ENCODE peak calls at places on chromosome X, in eight cellular contexts. I, Y, S, H, N, V, K and L are unnamed samples.

GRCh38 chrX:50812995-50813842 is 775 bp downstream of the SHROOM4 start:
- DNase-seq in N (peak; percentile 15), K (peak; percentile 69), V (peak; percentile 66), H (peak; percentile 60), S (peak; percentile 60), I (peak; percentile 73), Y (no peak), L (peak; percentile 64)

GRCh38 chrX:123803331-123803983 is 56.4 kb upstream of the XIAP start:
- DNase-seq in K (no peak), Y (no peak), I (no peak), S (no peak), H (no peak), N (peak; percentile 0), V (peak; percentile 64), L (peak; percentile 66)

GRCh38 chrX:17580529-17581155 is 156.7 kb upstream of the SCML1 start:
- DNase-seq in Y (no peak), S (no peak), N (no peak), I (no peak), H (no peak), V (peak; percentile 86), K (peak; percentile 69), L (peak; percentile 46)

GRCh38 chrX:69968956-69969355 is 80.8 kb downstream of the AWAT2 start:
- DNase-seq in N (no peak), K (no peak), S (no peak), H (no peak), V (peak; percentile 29), I (peak; percentile 33), Y (no peak), L (no peak)

GRCh38 chrX:16892504-16893362 is 22.6 kb upstream of the RBBP7 start:
- DNase-seq in S (no peak), N (peak; percentile 58), Y (peak; percentile 7), V (peak; percentile 85), K (peak; percentile 77), I (peak; percentile 57), H (no peak), L (peak; percentile 90)

GRCh38 chrX:153883163-153883843 is 2.7 kb downstream of the L1CAM start:
- DNase-seq in S (no peak), N (no peak), I (no peak), K (no peak), H (no peak), V (no peak), Y (no peak), L (no peak)

GRCh38 chrX:69264134-69264533 is 98.9 kb upstream of the PJA1 start:
- DNase-seq in I (no peak), V (no peak), H (no peak), Y (no peak), S (no peak), N (no peak), K (no peak), L (no peak)

GRCh38 chrX:33416273-33416805 is 205.0 kb upstream of the DMD start:
- DNase-seq in N (no peak), I (no peak), H (no peak), S (no peak), K (no peak), Y (no peak), V (no peak), L (no peak)

GRCh38 chrX:46574941-46575381 is 1.4 kb downstream of the CHST7 start:
- DNase-seq in H (no peak), K (no peak), S (peak; percentile 52), V (peak; percentile 29), N (no peak), Y (peak; percentile 3), I (peak; percentile 61), L (peak; percentile 39)

GRCh38 chrX:119292445-119292844 is 56.4 kb downstream of the PGRMC1 start:
- DNase-seq in N (no peak), K (no peak), Y (no peak), S (no peak), V (no peak), H (no peak), I (no peak), L (no peak)

GRCh38 chrX:70030242-70030823 is 19.4 kb downstream of the AWAT2 start:
- DNase-seq in H (no peak), N (peak; percentile 44), V (peak; percentile 78), I (no peak), Y (no peak), S (no peak), K (no peak), L (peak; percentile 67)

GRCh38 chrX:133390647-133391046 is 24.6 kb downstream of the GPC4 start:
- DNase-seq in K (no peak), Y (no peak), N (no peak), S (no peak), I (no peak), V (no peak), H (no peak), L (no peak)

GRCh38 chrX:119996069-119996468 is 52.5 kb upstream of the NKAP start:
- DNase-seq in K (no peak), S (no peak), N (no peak), I (no peak), V (no peak), Y (no peak), H (no peak), L (no peak)

GRCh38 chrX:53084863-53085262 is 2.7 kb downstream of the TSPYL2 start:
- DNase-seq in Y (no peak), H (no peak), V (no peak), K (no peak), N (no peak), S (no peak), I (no peak), L (no peak)

GRCh38 chrX:53081925-53082772 is at the start of gene TSPYL2:
- DNase-seq in K (peak; percentile 98), N (peak; percentile 92), V (peak; percentile 98), I (peak; percentile 98), H (peak; percentile 92), Y (peak; percentile 87), S (peak; percentile 95), L (peak; percentile 96)

GRCh38 chrX:53085661-53086229 is 3.6 kb downstream of the TSPYL2 start:
- DNase-seq in Y (no peak), I (no peak), H (no peak), K (no peak), V (no peak), S (no peak), N (no peak), L (no peak)

GRCh38 chrX:53082773-53083616 is 828 bp downstream of the TSPYL2 start:
- DNase-seq in I (no peak), N (no peak), Y (no peak), K (no peak), H (no peak), S (no peak), V (no peak), L (no peak)

DNA sequence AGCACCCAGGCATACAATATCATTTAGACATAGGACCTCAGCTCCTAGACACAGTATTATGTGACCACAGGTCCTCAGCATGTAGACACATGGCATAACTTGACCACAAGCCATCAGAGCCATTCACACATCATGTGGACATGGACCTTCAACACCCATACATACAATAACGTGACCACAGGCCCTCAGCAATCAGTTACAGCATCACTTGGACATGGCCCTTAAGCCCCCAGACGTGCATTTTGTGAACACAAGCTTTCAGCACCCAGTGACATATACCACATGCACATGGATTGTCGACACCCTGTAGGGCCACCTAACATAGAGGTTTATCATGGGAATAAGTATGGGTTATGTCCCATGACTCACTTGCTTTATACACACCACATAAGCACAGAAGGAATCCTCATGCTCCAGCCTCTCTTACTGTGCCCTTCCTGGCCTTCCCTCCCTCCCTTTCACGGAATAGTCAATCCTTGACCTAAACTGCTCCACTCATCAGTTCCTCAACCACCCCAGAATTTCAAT is 1.9 kb downstream of the TSPYL2 start:
- DNase-seq in N (no peak), K (no peak), S (no peak), Y (no peak), H (no peak), V (peak; percentile 13), I (no peak), L (no peak)
- H3K4me3 ChIP-seq in N (no peak overlapping the region), K (peak overlapping the region; percentile 86), S (no peak overlapping the region), Y (no peak overlapping the region), H (no peak overlapping the region), V (no peak overlapping the region), I (peak overlapping the region; percentile 79), L (peak overlapping the region; percentile 82)

DNA sequence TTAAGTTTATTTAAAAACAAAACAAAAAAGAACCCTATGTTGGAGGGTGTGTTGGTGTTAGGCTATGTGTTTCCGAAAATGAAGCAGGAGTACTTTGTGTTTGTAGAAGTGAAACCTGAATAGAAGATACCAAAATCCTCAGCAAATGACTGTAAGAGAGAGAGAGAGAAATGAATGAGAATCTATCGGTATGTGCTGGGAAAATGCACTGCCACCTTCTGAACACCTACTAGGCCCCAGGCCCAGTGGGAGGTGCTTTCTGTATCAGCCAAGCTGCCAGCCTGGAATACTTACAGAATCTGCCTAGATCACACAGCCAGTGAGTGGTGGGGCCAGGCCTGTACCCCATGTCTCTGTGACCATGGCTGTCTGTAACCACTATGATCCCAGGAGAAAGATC is 14.9 kb upstream of the PIM2 start:
- DNase-seq in S (no peak), Y (no peak), K (no peak), I (no peak), H (no peak), V (no peak), N (no peak), L (no peak)
- H3K4me1 ChIP-seq in S (no peaks in the 10 kb centered on the region), Y (peaks cover 46% of the 10 kb centered on the region), K (no peaks in the 10 kb centered on the region), I (no peaks in the 10 kb centered on the region), H (no peaks in the 10 kb centered on the region), V (no peaks in the 10 kb centered on the region), N (peaks cover 3% of the 10 kb centered on the region), L (no peaks in the 10 kb centered on the region)

DNA sequence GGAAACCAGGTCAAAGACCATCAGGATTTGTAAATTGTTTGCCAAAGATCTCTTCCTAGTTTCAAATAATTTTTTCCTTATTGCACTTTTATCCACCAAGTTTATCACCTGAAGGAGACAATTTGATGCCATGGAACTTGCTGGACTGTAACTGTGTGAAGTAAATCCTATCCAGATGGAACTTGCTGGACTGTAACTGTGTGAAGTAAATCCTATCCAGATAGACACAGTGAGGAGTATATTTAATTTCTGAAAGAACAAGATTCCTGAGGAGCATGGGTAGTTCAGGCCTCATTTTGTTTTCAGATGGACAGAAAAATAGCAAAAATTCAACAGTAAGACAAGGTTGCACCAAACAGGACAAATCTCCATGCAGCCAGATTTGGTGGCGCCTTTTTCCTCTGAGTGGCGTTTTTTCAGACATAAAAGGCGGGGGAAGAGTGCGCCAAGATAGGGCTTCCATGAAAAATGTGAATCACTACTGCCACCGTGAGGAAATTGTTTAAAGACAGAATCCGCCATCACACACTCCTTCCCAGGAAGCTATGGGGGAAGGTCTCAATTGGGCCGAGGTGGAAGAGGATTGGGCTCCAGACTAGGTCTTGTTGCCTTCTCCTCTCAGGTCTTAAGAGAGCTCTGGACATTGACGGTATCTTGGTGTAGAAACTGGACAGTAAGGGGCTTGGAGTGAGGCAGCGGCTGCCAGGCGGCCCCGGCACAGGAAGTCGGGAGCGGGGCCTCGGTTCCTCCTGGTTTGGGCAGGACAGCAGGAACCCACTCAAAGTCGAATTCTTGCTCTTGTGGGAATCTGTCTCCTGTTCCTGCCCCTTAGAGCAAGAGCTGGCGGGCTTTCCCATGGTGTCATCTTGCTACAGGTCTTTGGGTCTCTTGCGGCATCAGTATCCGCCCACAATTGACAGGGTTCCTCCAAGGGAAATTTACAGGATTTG is 234.7 kb downstream of the OR13H1 start:
- DNase-seq in V (no peak), K (peak; percentile 85), I (peak; percentile 80), N (no peak), S (no peak), H (no peak), Y (no peak), L (peak; percentile 85)
- H3K4me3 ChIP-seq in V (no peak overlapping the region), K (peak overlapping the region; percentile 23), I (no peak overlapping the region), N (peak overlapping the region; percentile 38), S (no peak overlapping the region), H (no peak overlapping the region), Y (no peak overlapping the region), L (peak overlapping the region; percentile 85)

DNA sequence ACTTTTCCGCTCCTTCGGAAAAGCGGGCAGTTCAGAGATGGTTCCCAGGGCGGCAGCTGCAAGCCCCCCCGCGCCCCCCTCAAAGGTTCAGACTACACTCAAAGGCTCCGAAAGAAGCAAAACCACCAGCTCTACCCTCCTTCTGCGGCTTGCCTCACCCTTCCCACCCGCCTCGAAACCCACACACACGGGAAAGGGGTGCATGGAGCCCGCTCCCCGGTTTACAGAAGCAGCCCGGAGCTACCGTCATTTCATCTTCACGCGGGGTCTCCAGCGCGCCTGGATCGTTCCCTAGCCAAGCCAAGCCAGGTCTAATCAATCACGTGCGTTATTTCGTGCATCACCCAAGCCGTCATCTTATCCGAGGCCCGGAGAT is 1.2 kb downstream of the NLGN4X start:
- DNase-seq in I (no peak), K (no peak), H (no peak), S (no peak), V (no peak), Y (no peak), N (peak; percentile 1), L (no peak)
- H3K4me1 ChIP-seq in I (no peaks in the 10 kb centered on the region), K (peaks cover 8% of the 10 kb centered on the region), H (no peaks in the 10 kb centered on the region), S (no peaks in the 10 kb centered on the region), V (no peaks in the 10 kb centered on the region), Y (no peaks in the 10 kb centered on the region), N (no peaks in the 10 kb centered on the region), L (no peaks in the 10 kb centered on the region)